ENCODE peak calls at places on chromosome 20, in five cellular contexts. I is HCT116, X is MM.1S, E is neural progenitor cell, A is HepG2. V is an unnamed sample.

GRCh38 chr20:12372557-12372956 is 454.9 kb downstream of the BTBD3 start:
- DNase-seq in X (no peak), I (no peak), A (peak; percentile 16), E (no peak), V (no peak)

GRCh38 chr20:25136643-25137559 is 55.0 kb upstream of the VSX1 start:
- DNase-seq in E (no peak), A (no peak), X (no peak), I (peak; percentile 38), V (no peak)

GRCh38 chr20:41072099-41072798 is 43.6 kb downstream of the TOP1 start:
- DNase-seq in A (no peak), I (no peak), E (no peak), X (no peak), V (no peak)

GRCh38 chr20:51432251-51432784 is 110.2 kb downstream of the NFATC2 start:
- DNase-seq in E (no peak), X (no peak), I (no peak), A (no peak), V (no peak)

GRCh38 chr20:57404419-57405072 is 13.3 kb downstream of the RBM38 start:
- DNase-seq in X (no peak), A (no peak), E (no peak), I (no peak), V (no peak)

GRCh38 chr20:46206025-46206424 is 87.9 kb downstream of the CD40 start:
- DNase-seq in E (no peak), A (no peak), I (no peak), X (no peak), V (no peak)

GRCh38 chr20:20229595-20229994 is 138.3 kb upstream of the INSM1 start:
- DNase-seq in I (no peak), A (no peak), X (no peak), E (no peak), V (no peak)

GRCh38 chr20:63309261-63310071 is 16.5 kb downstream of the COL20A1 start:
- DNase-seq in I (no peak), A (peak; percentile 41), X (no peak), E (peak; percentile 84), V (peak; percentile 62)

GRCh38 chr20:956330-956951 is 40.3 kb upstream of the ANGPT4 start:
- DNase-seq in I (peak; percentile 48), X (peak; percentile 57), E (peak; percentile 91), A (peak; percentile 74), V (peak; percentile 91)

GRCh38 chr20:4064118-4064962 is 49.0 kb upstream of the RNF24 start:
- DNase-seq in X (no peak), A (no peak), I (peak; percentile 10), E (peak; percentile 20), V (no peak)

GRCh38 chr20:23386304-23387117 is 24.5 kb downstream of the GZF1 start:
- DNase-seq in X (no peak), I (no peak), E (no peak), A (peak; percentile 74), V (no peak)

GRCh38 chr20:34876161-34877001 is at the start of gene ACSS2:
- DNase-seq in A (peak; percentile 99), E (peak; percentile 99), I (peak; percentile 98), X (peak; percentile 92), V (peak; percentile 88)

DNA sequence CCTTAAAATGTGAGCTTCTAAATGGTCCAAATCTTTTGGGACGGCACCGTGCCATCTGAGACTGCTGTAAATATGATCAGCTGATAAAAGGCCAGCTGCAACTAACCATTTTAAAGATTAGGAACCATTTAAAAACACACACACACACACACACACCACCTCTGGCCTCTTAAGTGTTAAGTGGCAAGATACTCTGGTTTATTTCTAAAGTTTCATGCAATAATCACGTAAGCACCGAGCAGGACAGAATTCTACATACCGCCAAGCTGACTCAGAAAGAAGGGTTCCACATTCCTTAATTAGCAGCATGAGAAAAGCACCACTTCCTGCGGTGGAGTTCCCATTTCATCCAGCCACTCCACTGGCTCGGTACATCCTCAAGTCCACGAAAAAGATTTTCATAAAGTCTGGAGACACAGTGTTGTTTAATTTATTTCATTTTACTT is 17.8 kb upstream of the ZNF217 start:
- DNase-seq in A (no peak), X (peak; percentile 76), E (peak; percentile 24), I (peak; percentile 78), V (no peak)
- H3K9ac ChIP-seq in A (no peak overlapping the region), X (peak overlapping the region; percentile 73), E (no peak overlapping the region), I (peak overlapping the region; percentile 60), V (no peak overlapping the region)

GRCh38 chr20:6044102-6044501 is 9.8 kb downstream of the LRRN4 start:
- DNase-seq in X (no peak), E (no peak), A (peak; percentile 23), I (no peak), V (peak; percentile 71)
- H2AFZ ChIP-seq in X (no peak overlapping the region), E (no peak overlapping the region), A (no peak overlapping the region), I (no peak overlapping the region), V (no peak overlapping the region)

DNA sequence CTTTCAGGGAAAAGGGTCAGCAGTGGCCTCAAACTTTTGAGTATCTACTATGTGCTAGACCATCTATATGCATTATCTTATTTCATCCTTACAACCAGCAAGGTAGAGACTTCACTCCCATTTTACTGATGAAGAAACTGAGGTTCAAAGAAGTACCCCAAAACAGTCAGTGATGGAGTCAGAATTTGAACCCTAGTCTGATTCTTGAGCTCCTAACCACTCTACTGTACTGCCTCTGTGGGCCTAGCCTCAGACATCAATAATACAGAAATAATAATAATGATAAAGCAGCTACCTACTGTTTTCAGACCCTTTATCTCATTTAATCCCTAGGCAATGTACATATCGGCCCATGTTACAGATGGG is 8.4 kb downstream of the ADA start:
- DNase-seq in E (no peak), A (no peak), I (no peak), X (no peak), V (no peak)
- H3K79me2 ChIP-seq in E (no peaks in the 10 kb centered on the region), A (no peaks in the 10 kb centered on the region), I (no peaks in the 10 kb centered on the region), X (peaks cover 70% of the 10 kb centered on the region), V (no peaks in the 10 kb centered on the region)

DNA sequence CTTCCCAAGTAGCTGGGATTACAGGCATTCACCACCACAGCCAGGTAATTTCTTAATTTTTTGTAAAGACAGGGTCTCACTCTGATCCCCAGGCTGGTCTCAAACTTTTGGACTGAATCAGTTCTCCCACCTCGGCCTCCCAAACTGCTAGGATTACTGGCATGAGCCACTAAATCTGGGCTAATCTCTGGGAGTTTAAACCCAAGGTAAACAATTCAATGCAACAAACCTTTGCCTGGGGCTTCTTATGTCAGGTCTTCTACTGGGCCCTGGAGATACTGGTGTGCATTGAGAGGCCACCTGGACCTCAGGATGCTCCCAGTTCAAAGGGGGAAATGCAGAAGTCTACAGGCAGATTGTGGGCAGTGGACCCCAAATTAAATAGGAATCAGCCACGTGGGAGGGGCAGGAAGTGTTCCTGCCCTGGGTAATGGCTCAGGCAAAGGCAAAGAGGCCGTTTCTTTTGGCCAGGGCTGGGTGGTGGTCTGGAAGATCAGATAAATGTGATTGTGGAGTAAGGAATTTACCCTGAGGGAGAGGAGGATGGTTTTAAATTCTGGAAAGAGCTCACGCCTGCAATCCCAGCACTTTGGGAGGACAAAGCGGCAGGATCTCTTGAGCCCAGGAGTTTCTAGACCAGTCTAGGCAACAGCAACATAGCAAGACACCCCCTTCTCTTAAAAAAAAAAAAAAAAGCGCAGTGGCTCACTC is 1.3 kb upstream of the MYBL2 start:
- DNase-seq in A (no peak), E (no peak), I (no peak), X (no peak), V (no peak)
- H3K9ac ChIP-seq in A (no peak overlapping the region), E (no peak overlapping the region), I (no peak overlapping the region), X (no peak overlapping the region), V (no peak overlapping the region)

DNA sequence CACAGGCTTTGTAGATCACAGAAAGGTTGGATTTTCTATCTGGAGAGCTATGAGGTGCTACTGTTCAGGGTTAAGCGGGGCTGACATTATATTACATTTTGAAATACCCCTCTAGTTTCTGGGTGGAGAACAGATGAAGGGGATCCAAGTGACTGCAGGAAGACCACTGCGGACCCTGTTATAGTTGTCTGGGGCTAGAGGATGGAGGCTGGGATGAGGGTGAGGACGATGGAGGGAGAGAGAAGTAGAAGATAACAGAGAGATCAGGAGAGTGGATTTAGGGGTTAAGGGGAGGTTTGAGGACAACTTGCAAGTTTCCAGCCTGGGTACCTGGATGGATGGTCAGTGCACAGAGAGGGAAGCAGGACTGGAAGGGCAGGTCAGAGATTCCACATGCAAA is 43.5 kb upstream of the TGM2 start:
- DNase-seq in A (no peak), I (no peak), X (no peak), E (no peak), V (no peak)
- H2AFZ ChIP-seq in A (no peak overlapping the region), I (no peak overlapping the region), X (no peak overlapping the region), E (no peak overlapping the region), V (no peak overlapping the region)

GRCh38 chr20:32834972-32835371 is 15.2 kb downstream of the MAPRE1 start:
- DNase-seq in I (no peak), A (no peak), E (no peak), X (no peak), V (no peak)

GRCh38 chr20:32841174-32841573 is 17.5 kb upstream of the EFCAB8 start:
- DNase-seq in E (no peak), A (no peak), I (no peak), X (no peak), V (no peak)

GRCh38 chr20:32839227-32839981 is 19.3 kb upstream of the EFCAB8 start:
- DNase-seq in E (no peak), X (no peak), I (no peak), A (no peak), V (no peak)

GRCh38 chr20:32839982-32840285 is 18.8 kb upstream of the EFCAB8 start:
- DNase-seq in X (no peak), E (no peak), A (no peak), I (no peak), V (no peak)

GRCh38 chr20:32837157-32837556 is 17.4 kb downstream of the MAPRE1 start:
- DNase-seq in A (no peak), I (no peak), E (no peak), X (no peak), V (no peak)
- H3K79me2 ChIP-seq in A (peaks cover 7% of the 10 kb centered on the region), I (peaks cover 82% of the 10 kb centered on the region), E (peaks cover 51% of the 10 kb centered on the region), X (peaks cover 84% of the 10 kb centered on the region), V (peaks cover 79% of the 10 kb centered on the region)

GRCh38 chr20:8986631-8987030 is 82.3 kb upstream of the PLCB4 start:
- DNase-seq in X (no peak), I (no peak), E (no peak), A (no peak), V (no peak)
- H3K9ac ChIP-seq in X (no peak overlapping the region), I (no peak overlapping the region), E (no peak overlapping the region), A (no peak overlapping the region), V (no peak overlapping the region)

DNA sequence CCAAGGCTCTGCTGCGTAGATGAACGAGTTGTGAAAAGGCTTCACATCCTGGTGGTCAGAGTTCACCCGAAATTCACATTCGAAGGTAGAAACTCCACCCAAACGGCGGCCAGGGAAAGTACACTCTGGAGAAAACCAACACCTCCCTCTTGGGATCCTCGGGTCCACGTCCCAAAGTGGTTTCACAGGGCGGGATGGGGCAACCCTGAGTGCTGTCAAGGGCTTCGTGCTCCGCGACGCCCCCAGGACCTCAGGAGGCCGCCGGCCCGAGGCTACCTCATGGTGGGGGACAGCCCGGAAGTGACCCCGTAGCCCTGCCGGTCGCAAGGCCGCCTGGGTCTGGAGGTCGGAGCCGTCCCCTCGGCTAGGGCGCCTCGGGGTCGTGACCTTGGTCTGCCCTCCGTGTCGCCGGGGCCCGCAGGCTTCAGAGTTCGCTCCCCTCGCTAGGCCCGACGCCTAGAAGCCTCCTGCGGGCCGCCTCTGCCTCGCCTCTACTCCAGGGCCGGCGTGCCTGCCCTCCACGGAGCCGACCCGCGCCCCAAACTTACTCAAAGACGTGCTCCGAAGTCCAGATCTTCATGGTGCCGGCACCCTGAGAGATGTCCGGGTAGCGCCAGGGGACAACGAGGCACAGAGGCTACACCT is at the start of gene PRELID3B:
- DNase-seq in A (peak; percentile 30), I (no peak), X (no peak), E (peak; percentile 57), V (peak; percentile 66)
- H2AFZ ChIP-seq in A (no peak within 1 kb of the TSS), I (peak within 1 kb of the TSS; percentile 25), X (peak within 1 kb of the TSS; percentile 98), E (peak within 1 kb of the TSS; percentile 66), V (peak within 1 kb of the TSS; percentile 74)